ENCODE peak calls at places on chromosome 11, in seven cellular contexts. One of them, this sample, is unnamed.

GRCh38 chr11:66847461-66848232 is 4.4 kb downstream of the RCE1 start:
- DNase-seq in stimulated activated CD4-positive, alpha-beta T cell treated with anti-CD3 and anti-CD28 coated beads, Interleukin-1b, Interleukin-23, amount 100 ng/mL, for 1 hour: no peak
- DNase-seq in T follicular helper cell: no peak
- DNase-seq in GM12865: no peak
- DNase-seq in NCI-H1694: no peak
- DNase-seq in ovary: no peak
- DNase-seq in activated naive CD4-positive, alpha-beta T cell treated with anti-CD3 and anti-CD28 coated beads, Interleukin-2, amount 50 U/mL, for 16 hours: no peak
- DNase-seq in this sample: no peak

GRCh38 chr11:14635559-14635958 is 8.0 kb upstream of the PDE3B start:
- DNase-seq in T follicular helper cell: no peak
- DNase-seq in stimulated activated CD4-positive, alpha-beta T cell treated with anti-CD3 and anti-CD28 coated beads, Interleukin-1b, Interleukin-23, amount 100 ng/mL, for 1 hour: no peak
- DNase-seq in NCI-H1694: no peak
- DNase-seq in activated naive CD4-positive, alpha-beta T cell treated with anti-CD3 and anti-CD28 coated beads, Interleukin-2, amount 50 U/mL, for 16 hours: no peak
- DNase-seq in GM12865: no peak
- DNase-seq in ovary: no peak
- DNase-seq in this sample: no peak

GRCh38 chr11:68775951-68776388 is 24.6 kb upstream of the TESMIN start:
- DNase-seq in T follicular helper cell: no peak
- DNase-seq in activated naive CD4-positive, alpha-beta T cell treated with anti-CD3 and anti-CD28 coated beads, Interleukin-2, amount 50 U/mL, for 16 hours: no peak
- DNase-seq in stimulated activated CD4-positive, alpha-beta T cell treated with anti-CD3 and anti-CD28 coated beads, Interleukin-1b, Interleukin-23, amount 100 ng/mL, for 1 hour: no peak
- DNase-seq in ovary: no peak
- DNase-seq in NCI-H1694: no peak
- DNase-seq in GM12865: no peak
- DNase-seq in this sample: no peak

GRCh38 chr11:36333897-36334296 is 37.8 kb downstream of the PRR5L start:
- DNase-seq in GM12865: peak
- DNase-seq in stimulated activated CD4-positive, alpha-beta T cell treated with anti-CD3 and anti-CD28 coated beads, Interleukin-1b, Interleukin-23, amount 100 ng/mL, for 1 hour: no peak
- DNase-seq in T follicular helper cell: no peak
- DNase-seq in NCI-H1694: peak
- DNase-seq in activated naive CD4-positive, alpha-beta T cell treated with anti-CD3 and anti-CD28 coated beads, Interleukin-2, amount 50 U/mL, for 16 hours: no peak
- DNase-seq in ovary: no peak
- DNase-seq in this sample: no peak

GRCh38 chr11:72294566-72295395 is 50.8 kb upstream of the PHOX2A start:
- DNase-seq in NCI-H1694: no peak
- DNase-seq in stimulated activated CD4-positive, alpha-beta T cell treated with anti-CD3 and anti-CD28 coated beads, Interleukin-1b, Interleukin-23, amount 100 ng/mL, for 1 hour: no peak
- DNase-seq in activated naive CD4-positive, alpha-beta T cell treated with anti-CD3 and anti-CD28 coated beads, Interleukin-2, amount 50 U/mL, for 16 hours: no peak
- DNase-seq in GM12865: no peak
- DNase-seq in T follicular helper cell: no peak
- DNase-seq in ovary: no peak
- DNase-seq in this sample: no peak

GRCh38 chr11:62702241-62702640 is 5.0 kb downstream of the BSCL2 start:
- DNase-seq in T follicular helper cell: no peak
- DNase-seq in ovary: no peak
- DNase-seq in NCI-H1694: no peak
- DNase-seq in activated naive CD4-positive, alpha-beta T cell treated with anti-CD3 and anti-CD28 coated beads, Interleukin-2, amount 50 U/mL, for 16 hours: no peak
- DNase-seq in GM12865: peak
- DNase-seq in stimulated activated CD4-positive, alpha-beta T cell treated with anti-CD3 and anti-CD28 coated beads, Interleukin-1b, Interleukin-23, amount 100 ng/mL, for 1 hour: no peak
- DNase-seq in this sample: no peak

GRCh38 chr11:61701298-61701993 is 21.3 kb downstream of the DAGLA start:
- DNase-seq in activated naive CD4-positive, alpha-beta T cell treated with anti-CD3 and anti-CD28 coated beads, Interleukin-2, amount 50 U/mL, for 16 hours: no peak
- DNase-seq in ovary: no peak
- DNase-seq in GM12865: no peak
- DNase-seq in stimulated activated CD4-positive, alpha-beta T cell treated with anti-CD3 and anti-CD28 coated beads, Interleukin-1b, Interleukin-23, amount 100 ng/mL, for 1 hour: no peak
- DNase-seq in NCI-H1694: peak
- DNase-seq in T follicular helper cell: no peak
- DNase-seq in this sample: no peak

GRCh38 chr11:22711880-22712279 is 45.5 kb downstream of the GAS2 start:
- DNase-seq in T follicular helper cell: no peak
- DNase-seq in NCI-H1694: no peak
- DNase-seq in stimulated activated CD4-positive, alpha-beta T cell treated with anti-CD3 and anti-CD28 coated beads, Interleukin-1b, Interleukin-23, amount 100 ng/mL, for 1 hour: no peak
- DNase-seq in GM12865: peak
- DNase-seq in activated naive CD4-positive, alpha-beta T cell treated with anti-CD3 and anti-CD28 coated beads, Interleukin-2, amount 50 U/mL, for 16 hours: no peak
- DNase-seq in ovary: no peak
- DNase-seq in this sample: no peak

GRCh38 chr11:3147257-3147619 is 17.9 kb downstream of the OSBPL5 start:
- DNase-seq in NCI-H1694: no peak
- DNase-seq in activated naive CD4-positive, alpha-beta T cell treated with anti-CD3 and anti-CD28 coated beads, Interleukin-2, amount 50 U/mL, for 16 hours: no peak
- DNase-seq in GM12865: no peak
- DNase-seq in ovary: no peak
- DNase-seq in T follicular helper cell: no peak
- DNase-seq in stimulated activated CD4-positive, alpha-beta T cell treated with anti-CD3 and anti-CD28 coated beads, Interleukin-1b, Interleukin-23, amount 100 ng/mL, for 1 hour: no peak
- DNase-seq in this sample: no peak

GRCh38 chr11:117459979-117460300 is 132.3 kb downstream of the CEP164 start:
- DNase-seq in GM12865: no peak
- DNase-seq in ovary: no peak
- DNase-seq in NCI-H1694: no peak
- DNase-seq in activated naive CD4-positive, alpha-beta T cell treated with anti-CD3 and anti-CD28 coated beads, Interleukin-2, amount 50 U/mL, for 16 hours: no peak
- DNase-seq in stimulated activated CD4-positive, alpha-beta T cell treated with anti-CD3 and anti-CD28 coated beads, Interleukin-1b, Interleukin-23, amount 100 ng/mL, for 1 hour: no peak
- DNase-seq in T follicular helper cell: no peak
- DNase-seq in this sample: no peak

GRCh38 chr11:60914620-60915249 is 777 bp downstream of the TMEM109 start:
- DNase-seq in GM12865: peak
- DNase-seq in stimulated activated CD4-positive, alpha-beta T cell treated with anti-CD3 and anti-CD28 coated beads, Interleukin-1b, Interleukin-23, amount 100 ng/mL, for 1 hour: no peak
- DNase-seq in ovary: no peak
- DNase-seq in T follicular helper cell: no peak
- DNase-seq in activated naive CD4-positive, alpha-beta T cell treated with anti-CD3 and anti-CD28 coated beads, Interleukin-2, amount 50 U/mL, for 16 hours: peak
- DNase-seq in NCI-H1694: no peak
- DNase-seq in this sample: no peak

GRCh38 chr11:92050305-92050704 is 174.3 kb upstream of the FAT3 start:
- DNase-seq in GM12865: no peak
- DNase-seq in T follicular helper cell: no peak
- DNase-seq in activated naive CD4-positive, alpha-beta T cell treated with anti-CD3 and anti-CD28 coated beads, Interleukin-2, amount 50 U/mL, for 16 hours: no peak
- DNase-seq in ovary: no peak
- DNase-seq in NCI-H1694: no peak
- DNase-seq in stimulated activated CD4-positive, alpha-beta T cell treated with anti-CD3 and anti-CD28 coated beads, Interleukin-1b, Interleukin-23, amount 100 ng/mL, for 1 hour: no peak
- DNase-seq in this sample: no peak

GRCh38 chr11:134701564-134702165 is 289.6 kb upstream of the B3GAT1 start:
- DNase-seq in activated naive CD4-positive, alpha-beta T cell treated with anti-CD3 and anti-CD28 coated beads, Interleukin-2, amount 50 U/mL, for 16 hours: no peak
- DNase-seq in ovary: no peak
- DNase-seq in stimulated activated CD4-positive, alpha-beta T cell treated with anti-CD3 and anti-CD28 coated beads, Interleukin-1b, Interleukin-23, amount 100 ng/mL, for 1 hour: no peak
- DNase-seq in NCI-H1694: no peak
- DNase-seq in T follicular helper cell: no peak
- DNase-seq in GM12865: no peak
- DNase-seq in this sample: no peak

GRCh38 chr11:13030857-13031256 is 21.7 kb downstream of the RASSF10 start:
- DNase-seq in GM12865: no peak
- DNase-seq in activated naive CD4-positive, alpha-beta T cell treated with anti-CD3 and anti-CD28 coated beads, Interleukin-2, amount 50 U/mL, for 16 hours: no peak
- DNase-seq in ovary: no peak
- DNase-seq in NCI-H1694: peak
- DNase-seq in T follicular helper cell: no peak
- DNase-seq in stimulated activated CD4-positive, alpha-beta T cell treated with anti-CD3 and anti-CD28 coated beads, Interleukin-1b, Interleukin-23, amount 100 ng/mL, for 1 hour: no peak
- DNase-seq in this sample: no peak

GRCh38 chr11:75691804-75692203 is 23.0 kb upstream of the MAP6 start:
- DNase-seq in ovary: no peak
- DNase-seq in stimulated activated CD4-positive, alpha-beta T cell treated with anti-CD3 and anti-CD28 coated beads, Interleukin-1b, Interleukin-23, amount 100 ng/mL, for 1 hour: no peak
- DNase-seq in NCI-H1694: no peak
- DNase-seq in activated naive CD4-positive, alpha-beta T cell treated with anti-CD3 and anti-CD28 coated beads, Interleukin-2, amount 50 U/mL, for 16 hours: no peak
- DNase-seq in T follicular helper cell: no peak
- DNase-seq in GM12865: no peak
- DNase-seq in this sample: no peak

GRCh38 chr11:19419813-19420212 is 179.1 kb upstream of the E2F8 start:
- DNase-seq in stimulated activated CD4-positive, alpha-beta T cell treated with anti-CD3 and anti-CD28 coated beads, Interleukin-1b, Interleukin-23, amount 100 ng/mL, for 1 hour: no peak
- DNase-seq in GM12865: no peak
- DNase-seq in T follicular helper cell: no peak
- DNase-seq in activated naive CD4-positive, alpha-beta T cell treated with anti-CD3 and anti-CD28 coated beads, Interleukin-2, amount 50 U/mL, for 16 hours: no peak
- DNase-seq in NCI-H1694: no peak
- DNase-seq in ovary: no peak
- DNase-seq in this sample: no peak

GRCh38 chr11:78420255-78420764 is 2.7 kb upstream of the GAB2 start:
- DNase-seq in T follicular helper cell: peak
- DNase-seq in ovary: peak
- DNase-seq in GM12865: peak
- DNase-seq in activated naive CD4-positive, alpha-beta T cell treated with anti-CD3 and anti-CD28 coated beads, Interleukin-2, amount 50 U/mL, for 16 hours: peak
- DNase-seq in NCI-H1694: peak
- DNase-seq in stimulated activated CD4-positive, alpha-beta T cell treated with anti-CD3 and anti-CD28 coated beads, Interleukin-1b, Interleukin-23, amount 100 ng/mL, for 1 hour: no peak
- DNase-seq in this sample: peak

GRCh38 chr11:92967178-92967577 is 2.3 kb upstream of the MTNR1B start:
- DNase-seq in T follicular helper cell: no peak
- DNase-seq in GM12865: no peak
- DNase-seq in ovary: no peak
- DNase-seq in NCI-H1694: no peak
- DNase-seq in activated naive CD4-positive, alpha-beta T cell treated with anti-CD3 and anti-CD28 coated beads, Interleukin-2, amount 50 U/mL, for 16 hours: no peak
- DNase-seq in stimulated activated CD4-positive, alpha-beta T cell treated with anti-CD3 and anti-CD28 coated beads, Interleukin-1b, Interleukin-23, amount 100 ng/mL, for 1 hour: no peak
- DNase-seq in this sample: no peak

GRCh38 chr11:31706357-31706756 is 104.8 kb downstream of the PAX6 start:
- DNase-seq in stimulated activated CD4-positive, alpha-beta T cell treated with anti-CD3 and anti-CD28 coated beads, Interleukin-1b, Interleukin-23, amount 100 ng/mL, for 1 hour: no peak
- DNase-seq in activated naive CD4-positive, alpha-beta T cell treated with anti-CD3 and anti-CD28 coated beads, Interleukin-2, amount 50 U/mL, for 16 hours: no peak
- DNase-seq in GM12865: no peak
- DNase-seq in NCI-H1694: no peak
- DNase-seq in ovary: no peak
- DNase-seq in T follicular helper cell: no peak
- DNase-seq in this sample: no peak

GRCh38 chr11:124075492-124075840 is 34.3 kb upstream of the OR10G7 start:
- DNase-seq in GM12865: no peak
- DNase-seq in stimulated activated CD4-positive, alpha-beta T cell treated with anti-CD3 and anti-CD28 coated beads, Interleukin-1b, Interleukin-23, amount 100 ng/mL, for 1 hour: no peak
- DNase-seq in ovary: no peak
- DNase-seq in NCI-H1694: no peak
- DNase-seq in T follicular helper cell: no peak
- DNase-seq in activated naive CD4-positive, alpha-beta T cell treated with anti-CD3 and anti-CD28 coated beads, Interleukin-2, amount 50 U/mL, for 16 hours: no peak
- DNase-seq in this sample: no peak

GRCh38 chr11:72782081-72782920 is 11.5 kb downstream of the STARD10 start:
- DNase-seq in ovary: no peak
- DNase-seq in NCI-H1694: no peak
- DNase-seq in activated naive CD4-positive, alpha-beta T cell treated with anti-CD3 and anti-CD28 coated beads, Interleukin-2, amount 50 U/mL, for 16 hours: no peak
- DNase-seq in T follicular helper cell: no peak
- DNase-seq in stimulated activated CD4-positive, alpha-beta T cell treated with anti-CD3 and anti-CD28 coated beads, Interleukin-1b, Interleukin-23, amount 100 ng/mL, for 1 hour: no peak
- DNase-seq in GM12865: no peak
- DNase-seq in this sample: no peak

GRCh38 chr11:112315057-112315720 is 54.5 kb upstream of the PLET1 start:
- DNase-seq in stimulated activated CD4-positive, alpha-beta T cell treated with anti-CD3 and anti-CD28 coated beads, Interleukin-1b, Interleukin-23, amount 100 ng/mL, for 1 hour: no peak
- DNase-seq in activated naive CD4-positive, alpha-beta T cell treated with anti-CD3 and anti-CD28 coated beads, Interleukin-2, amount 50 U/mL, for 16 hours: no peak
- DNase-seq in T follicular helper cell: no peak
- DNase-seq in GM12865: no peak
- DNase-seq in NCI-H1694: no peak
- DNase-seq in ovary: no peak
- DNase-seq in this sample: no peak

GRCh38 chr11:114562166-114562916 is 2.7 kb upstream of the NXPE1 start:
- DNase-seq in GM12865: no peak
- DNase-seq in stimulated activated CD4-positive, alpha-beta T cell treated with anti-CD3 and anti-CD28 coated beads, Interleukin-1b, Interleukin-23, amount 100 ng/mL, for 1 hour: no peak
- DNase-seq in T follicular helper cell: no peak
- DNase-seq in NCI-H1694: no peak
- DNase-seq in activated naive CD4-positive, alpha-beta T cell treated with anti-CD3 and anti-CD28 coated beads, Interleukin-2, amount 50 U/mL, for 16 hours: no peak
- DNase-seq in ovary: no peak
- DNase-seq in this sample: no peak

GRCh38 chr11:64998141-64998540 is 1.4 kb upstream of the BATF2 start:
- DNase-seq in stimulated activated CD4-positive, alpha-beta T cell treated with anti-CD3 and anti-CD28 coated beads, Interleukin-1b, Interleukin-23, amount 100 ng/mL, for 1 hour: no peak
- DNase-seq in NCI-H1694: no peak
- DNase-seq in T follicular helper cell: no peak
- DNase-seq in GM12865: no peak
- DNase-seq in ovary: no peak
- DNase-seq in activated naive CD4-positive, alpha-beta T cell treated with anti-CD3 and anti-CD28 coated beads, Interleukin-2, amount 50 U/mL, for 16 hours: no peak
- DNase-seq in this sample: no peak

GRCh38 chr11:121557348-121557747 is 104.6 kb upstream of the SORL1-AS1 start:
- DNase-seq in T follicular helper cell: no peak
- DNase-seq in GM12865: peak
- DNase-seq in activated naive CD4-positive, alpha-beta T cell treated with anti-CD3 and anti-CD28 coated beads, Interleukin-2, amount 50 U/mL, for 16 hours: no peak
- DNase-seq in stimulated activated CD4-positive, alpha-beta T cell treated with anti-CD3 and anti-CD28 coated beads, Interleukin-1b, Interleukin-23, amount 100 ng/mL, for 1 hour: no peak
- DNase-seq in NCI-H1694: no peak
- DNase-seq in ovary: no peak
- DNase-seq in this sample: no peak

GRCh38 chr11:68266936-68267880 is 4.6 kb downstream of the C11orf24 start:
- DNase-seq in activated naive CD4-positive, alpha-beta T cell treated with anti-CD3 and anti-CD28 coated beads, Interleukin-2, amount 50 U/mL, for 16 hours: no peak
- DNase-seq in GM12865: no peak
- DNase-seq in NCI-H1694: no peak
- DNase-seq in stimulated activated CD4-positive, alpha-beta T cell treated with anti-CD3 and anti-CD28 coated beads, Interleukin-1b, Interleukin-23, amount 100 ng/mL, for 1 hour: no peak
- DNase-seq in T follicular helper cell: no peak
- DNase-seq in ovary: no peak
- DNase-seq in this sample: no peak

GRCh38 chr11:84899740-84900139 is 727.4 kb downstream of the DLG2 start:
- DNase-seq in stimulated activated CD4-positive, alpha-beta T cell treated with anti-CD3 and anti-CD28 coated beads, Interleukin-1b, Interleukin-23, amount 100 ng/mL, for 1 hour: no peak
- DNase-seq in T follicular helper cell: no peak
- DNase-seq in NCI-H1694: no peak
- DNase-seq in ovary: no peak
- DNase-seq in activated naive CD4-positive, alpha-beta T cell treated with anti-CD3 and anti-CD28 coated beads, Interleukin-2, amount 50 U/mL, for 16 hours: no peak
- DNase-seq in GM12865: peak
- DNase-seq in this sample: no peak

GRCh38 chr11:71139516-71140205 is 112.7 kb downstream of the SHANK2 start:
- DNase-seq in stimulated activated CD4-positive, alpha-beta T cell treated with anti-CD3 and anti-CD28 coated beads, Interleukin-1b, Interleukin-23, amount 100 ng/mL, for 1 hour: no peak
- DNase-seq in ovary: no peak
- DNase-seq in activated naive CD4-positive, alpha-beta T cell treated with anti-CD3 and anti-CD28 coated beads, Interleukin-2, amount 50 U/mL, for 16 hours: no peak
- DNase-seq in NCI-H1694: no peak
- DNase-seq in GM12865: no peak
- DNase-seq in T follicular helper cell: no peak
- DNase-seq in this sample: no peak

This sample was measured in activated T-helper 9 cell treated with anti-CD3 and anti-CD28 coated beads, Interleukin-2, amount 50 U/mL, for 16 hours.